ENCODE peak calls at places on chromosomes 6 and 20, in seven cellular contexts. One of them, this sample, is unnamed.
A peak's percentile ranks its signal among the peaks of the same experiment; 100 is the strongest.

GRCh38 chr6:13354331-13355042 is 26.1 kb upstream of the TBC1D7 start:
- DNase-seq in upper lobe of right lung: no peak
- DNase-seq in AG04450: peak; percentile 54
- DNase-seq in effector memory CD4-positive, alpha-beta T cell: no peak
- DNase-seq in brain microvascular endothelial cell: peak; percentile 58
- DNase-seq in tibial nerve: no peak
- DNase-seq in pancreas: no peak
- DNase-seq in this sample: peak; percentile 40

GRCh38 chr6:19705606-19706005 is 131.6 kb upstream of the ID4 start:
- DNase-seq in upper lobe of right lung: no peak
- DNase-seq in AG04450: no peak
- DNase-seq in effector memory CD4-positive, alpha-beta T cell: no peak
- DNase-seq in brain microvascular endothelial cell: no peak
- DNase-seq in tibial nerve: no peak
- DNase-seq in pancreas: no peak
- DNase-seq in this sample: no peak

GRCh38 chr20:4702562-4703280 is 19.0 kb upstream of the PRND start:
- DNase-seq in upper lobe of right lung: no peak
- DNase-seq in AG04450: no peak
- DNase-seq in effector memory CD4-positive, alpha-beta T cell: no peak
- DNase-seq in brain microvascular endothelial cell: no peak
- DNase-seq in tibial nerve: no peak
- DNase-seq in pancreas: no peak
- DNase-seq in this sample: peak; percentile 38

GRCh38 chr20:8790442-8791074 is 278.3 kb upstream of the PLCB4 start:
- DNase-seq in upper lobe of right lung: no peak
- DNase-seq in AG04450: peak; percentile 15
- DNase-seq in effector memory CD4-positive, alpha-beta T cell: no peak
- DNase-seq in brain microvascular endothelial cell: peak; percentile 61
- DNase-seq in tibial nerve: peak; percentile 42
- DNase-seq in pancreas: no peak
- DNase-seq in this sample: peak; percentile 10

GRCh38 chr6:139832906-139833305 is 458.5 kb upstream of the CITED2 start:
- DNase-seq in upper lobe of right lung: no peak
- DNase-seq in AG04450: no peak
- DNase-seq in effector memory CD4-positive, alpha-beta T cell: no peak
- DNase-seq in brain microvascular endothelial cell: no peak
- DNase-seq in tibial nerve: no peak
- DNase-seq in pancreas: no peak
- DNase-seq in this sample: no peak

GRCh38 chr20:63968136-63968927 is 1.4 kb downstream of the ZNF512B start:
- DNase-seq in upper lobe of right lung: no peak
- DNase-seq in AG04450: no peak
- DNase-seq in effector memory CD4-positive, alpha-beta T cell: no peak
- DNase-seq in brain microvascular endothelial cell: no peak
- DNase-seq in tibial nerve: no peak
- DNase-seq in pancreas: peak; percentile 66
- DNase-seq in this sample: no peak

GRCh38 chr6:79421707-79422484 is 115.3 kb downstream of the LCA5 start:
- DNase-seq in upper lobe of right lung: no peak
- DNase-seq in AG04450: peak; percentile 81
- DNase-seq in effector memory CD4-positive, alpha-beta T cell: no peak
- DNase-seq in brain microvascular endothelial cell: peak; percentile 98
- DNase-seq in tibial nerve: no peak
- DNase-seq in pancreas: no peak
- DNase-seq in this sample: peak; percentile 68

GRCh38 chr6:127879685-127880084 is 21.2 kb downstream of the THEMIS start:
- DNase-seq in upper lobe of right lung: no peak
- DNase-seq in AG04450: no peak
- DNase-seq in effector memory CD4-positive, alpha-beta T cell: no peak
- DNase-seq in brain microvascular endothelial cell: peak; percentile 7
- DNase-seq in tibial nerve: no peak
- DNase-seq in pancreas: peak; percentile 20
- DNase-seq in this sample: peak; percentile 32

GRCh38 chr20:60224914-60225313 is 266.7 kb downstream of the CDH26 start:
- DNase-seq in upper lobe of right lung: no peak
- DNase-seq in AG04450: no peak
- DNase-seq in effector memory CD4-positive, alpha-beta T cell: no peak
- DNase-seq in brain microvascular endothelial cell: no peak
- DNase-seq in tibial nerve: no peak
- DNase-seq in pancreas: no peak
- DNase-seq in this sample: peak; percentile 43

GRCh38 chr6:31158140-31158862 is at the start of gene TCF19:
- DNase-seq in upper lobe of right lung: peak; percentile 99
- DNase-seq in AG04450: peak; percentile 98
- DNase-seq in effector memory CD4-positive, alpha-beta T cell: peak; percentile 99
- DNase-seq in brain microvascular endothelial cell: peak; percentile 99
- DNase-seq in tibial nerve: peak; percentile 99
- DNase-seq in pancreas: peak; percentile 99
- DNase-seq in this sample: peak; percentile 95

GRCh38 chr20:32564921-32565734 is 20.0 kb downstream of the NOL4L start:
- DNase-seq in upper lobe of right lung: peak; percentile 82
- DNase-seq in AG04450: no peak
- DNase-seq in effector memory CD4-positive, alpha-beta T cell: no peak
- DNase-seq in brain microvascular endothelial cell: no peak
- DNase-seq in tibial nerve: peak; percentile 30
- DNase-seq in pancreas: peak; percentile 56
- DNase-seq in this sample: no peak

GRCh38 chr6:23547851-23548250 is 578.2 kb upstream of the NRSN1 start:
- DNase-seq in upper lobe of right lung: no peak
- DNase-seq in AG04450: no peak
- DNase-seq in effector memory CD4-positive, alpha-beta T cell: no peak
- DNase-seq in brain microvascular endothelial cell: no peak
- DNase-seq in tibial nerve: no peak
- DNase-seq in pancreas: no peak
- DNase-seq in this sample: no peak

GRCh38 chr20:10864076-10864672 is 190.4 kb upstream of the JAG1 start:
- DNase-seq in upper lobe of right lung: peak; percentile 73
- DNase-seq in AG04450: no peak
- DNase-seq in effector memory CD4-positive, alpha-beta T cell: no peak
- DNase-seq in brain microvascular endothelial cell: peak; percentile 12
- DNase-seq in tibial nerve: peak; percentile 23
- DNase-seq in pancreas: peak; percentile 85
- DNase-seq in this sample: peak; percentile 51

GRCh38 chr6:13259393-13259792 is 68.9 kb downstream of the TBC1D7 start:
- DNase-seq in upper lobe of right lung: no peak
- DNase-seq in AG04450: no peak
- DNase-seq in effector memory CD4-positive, alpha-beta T cell: no peak
- DNase-seq in brain microvascular endothelial cell: no peak
- DNase-seq in tibial nerve: no peak
- DNase-seq in pancreas: no peak
- DNase-seq in this sample: no peak

GRCh38 chr6:2179950-2180349 is 65.5 kb downstream of the GMDS start:
- DNase-seq in upper lobe of right lung: no peak
- DNase-seq in AG04450: no peak
- DNase-seq in effector memory CD4-positive, alpha-beta T cell: no peak
- DNase-seq in brain microvascular endothelial cell: no peak
- DNase-seq in tibial nerve: no peak
- DNase-seq in pancreas: no peak
- DNase-seq in this sample: no peak

GRCh38 chr6:38871745-38872568 is 156.8 kb downstream of the DNAH8 start:
- DNase-seq in upper lobe of right lung: no peak
- DNase-seq in AG04450: peak; percentile 1
- DNase-seq in effector memory CD4-positive, alpha-beta T cell: no peak
- DNase-seq in brain microvascular endothelial cell: peak; percentile 59
- DNase-seq in tibial nerve: peak; percentile 72
- DNase-seq in pancreas: no peak
- DNase-seq in this sample: peak; percentile 64

GRCh38 chr6:142902636-142903053 is 42.3 kb downstream of the HIVEP2 start:
- DNase-seq in upper lobe of right lung: peak; percentile 73
- DNase-seq in AG04450: peak; percentile 96
- DNase-seq in effector memory CD4-positive, alpha-beta T cell: peak; percentile 72
- DNase-seq in brain microvascular endothelial cell: peak; percentile 98
- DNase-seq in tibial nerve: peak; percentile 39
- DNase-seq in pancreas: no peak
- DNase-seq in this sample: peak; percentile 95

GRCh38 chr6:133083248-133083967 is 157.7 kb upstream of the EYA4 start:
- DNase-seq in upper lobe of right lung: no peak
- DNase-seq in AG04450: no peak
- DNase-seq in effector memory CD4-positive, alpha-beta T cell: no peak
- DNase-seq in brain microvascular endothelial cell: no peak
- DNase-seq in tibial nerve: no peak
- DNase-seq in pancreas: no peak
- DNase-seq in this sample: no peak

GRCh38 chr6:143397229-143398222 is 53.0 kb downstream of the ADAT2 start:
- DNase-seq in upper lobe of right lung: peak; percentile 86
- DNase-seq in AG04450: peak; percentile 2
- DNase-seq in effector memory CD4-positive, alpha-beta T cell: peak; percentile 52
- DNase-seq in brain microvascular endothelial cell: peak; percentile 66
- DNase-seq in tibial nerve: peak; percentile 14
- DNase-seq in pancreas: no peak
- DNase-seq in this sample: peak; percentile 87

GRCh38 chr6:166769648-166770047 is 142.6 kb upstream of the RPS6KA2 start:
- DNase-seq in upper lobe of right lung: no peak
- DNase-seq in AG04450: no peak
- DNase-seq in effector memory CD4-positive, alpha-beta T cell: no peak
- DNase-seq in brain microvascular endothelial cell: no peak
- DNase-seq in tibial nerve: no peak
- DNase-seq in pancreas: no peak
- DNase-seq in this sample: no peak

GRCh38 chr6:14775528-14775927 is 470.3 kb upstream of the JARID2 start:
- DNase-seq in upper lobe of right lung: no peak
- DNase-seq in AG04450: no peak
- DNase-seq in effector memory CD4-positive, alpha-beta T cell: no peak
- DNase-seq in brain microvascular endothelial cell: no peak
- DNase-seq in tibial nerve: no peak
- DNase-seq in pancreas: no peak
- DNase-seq in this sample: no peak

DNA sequence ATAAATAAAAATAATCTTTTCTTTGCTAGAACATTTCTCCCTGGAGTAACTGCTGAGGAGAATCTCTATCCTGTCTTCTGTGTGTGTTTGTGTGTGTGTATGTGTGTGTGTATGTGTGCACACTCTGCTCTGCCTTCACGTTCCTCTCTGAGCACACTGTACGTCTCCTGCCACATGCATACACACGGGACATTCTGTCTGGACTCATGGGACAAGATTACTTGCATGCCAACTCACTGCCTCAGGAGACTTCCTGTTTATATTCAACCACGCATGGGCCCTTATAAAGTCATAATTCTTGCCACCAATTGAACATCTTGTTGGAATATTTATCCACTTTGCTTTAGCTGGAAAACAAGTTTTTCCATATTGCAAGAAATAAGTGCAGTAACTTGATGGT is 930.6 kb downstream of the KIF16B start:
- DNase-seq in upper lobe of right lung: no peak
- DNase-seq in AG04450: no peak
- DNase-seq in effector memory CD4-positive, alpha-beta T cell: no peak
- DNase-seq in brain microvascular endothelial cell: peak; percentile 56
- DNase-seq in tibial nerve: no peak
- DNase-seq in pancreas: no peak
- DNase-seq in this sample: no peak
- H3K4me3 ChIP-seq in upper lobe of right lung: no peak overlapping the region
- H3K4me3 ChIP-seq in AG04450: no peak overlapping the region
- H3K4me3 ChIP-seq in effector memory CD4-positive, alpha-beta T cell: no peak overlapping the region
- H3K4me3 ChIP-seq in brain microvascular endothelial cell: no peak overlapping the region
- H3K4me3 ChIP-seq in tibial nerve: no peak overlapping the region
- H3K4me3 ChIP-seq in pancreas: no peak overlapping the region
- H3K4me3 ChIP-seq in this sample: no peak overlapping the region

DNA sequence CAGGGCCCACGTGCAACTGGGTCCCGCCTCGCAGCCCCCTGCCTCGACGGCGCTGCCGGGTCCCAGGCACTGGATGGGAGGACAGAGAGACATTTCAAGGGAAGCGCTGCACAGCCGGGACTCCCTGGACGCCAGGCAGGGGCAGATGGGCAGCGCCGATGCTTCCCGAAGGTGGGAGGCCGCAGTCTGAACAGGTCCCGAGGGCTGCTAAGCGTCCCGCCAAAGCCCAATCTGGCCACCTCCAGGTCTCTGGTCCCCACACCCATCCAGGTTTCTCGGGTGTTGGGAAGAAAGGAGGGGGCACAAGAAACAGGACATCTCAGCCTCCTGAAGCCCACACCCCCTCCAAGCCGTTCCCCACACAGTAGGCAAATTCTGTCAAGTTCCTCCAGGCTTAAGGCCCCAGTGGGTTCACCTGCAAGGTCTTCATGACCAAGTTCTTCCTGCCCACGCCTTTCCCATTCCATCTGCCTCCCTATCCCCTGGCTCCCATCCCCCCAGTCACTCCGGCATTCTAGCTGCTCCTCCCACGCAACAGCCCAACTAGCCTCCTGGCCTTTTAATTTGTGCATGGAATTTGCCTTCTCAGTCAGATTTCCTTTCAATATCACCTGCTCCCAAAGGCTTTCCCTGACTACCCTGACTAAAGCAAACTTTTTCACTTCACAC is 5.4 kb upstream of the CPXM1 start:
- DNase-seq in upper lobe of right lung: no peak
- DNase-seq in AG04450: no peak
- DNase-seq in effector memory CD4-positive, alpha-beta T cell: no peak
- DNase-seq in brain microvascular endothelial cell: no peak
- DNase-seq in tibial nerve: no peak
- DNase-seq in pancreas: peak; percentile 68
- DNase-seq in this sample: no peak
- H3K27me3 ChIP-seq in upper lobe of right lung: peaks cover 79% of the 10 kb centered on the region
- H3K27me3 ChIP-seq in AG04450: peaks cover 55% of the 10 kb centered on the region
- H3K27me3 ChIP-seq in effector memory CD4-positive, alpha-beta T cell: peaks cover 13% of the 10 kb centered on the region
- H3K27me3 ChIP-seq in brain microvascular endothelial cell: peaks cover 53% of the 10 kb centered on the region
- H3K27me3 ChIP-seq in tibial nerve: no peaks in the 10 kb centered on the region
- H3K27me3 ChIP-seq in pancreas: peaks cover 10% of the 10 kb centered on the region
- H3K27me3 ChIP-seq in this sample: peaks cover 7% of the 10 kb centered on the region

GRCh38 chr6:90494067-90494773 is 92.7 kb downstream of the MAP3K7 start:
- DNase-seq in upper lobe of right lung: no peak
- DNase-seq in AG04450: no peak
- DNase-seq in effector memory CD4-positive, alpha-beta T cell: no peak
- DNase-seq in brain microvascular endothelial cell: no peak
- DNase-seq in tibial nerve: no peak
- DNase-seq in pancreas: no peak
- DNase-seq in this sample: no peak
- H3K4me3 ChIP-seq in upper lobe of right lung: no peak overlapping the region
- H3K4me3 ChIP-seq in AG04450: no peak overlapping the region
- H3K4me3 ChIP-seq in effector memory CD4-positive, alpha-beta T cell: no peak overlapping the region
- H3K4me3 ChIP-seq in brain microvascular endothelial cell: no peak overlapping the region
- H3K4me3 ChIP-seq in tibial nerve: no peak overlapping the region
- H3K4me3 ChIP-seq in pancreas: no peak overlapping the region
- H3K4me3 ChIP-seq in this sample: no peak overlapping the region

GRCh38 chr20:2279245-2279779 is 16.5 kb upstream of the TGM3 start:
- DNase-seq in upper lobe of right lung: no peak
- DNase-seq in AG04450: no peak
- DNase-seq in effector memory CD4-positive, alpha-beta T cell: no peak
- DNase-seq in brain microvascular endothelial cell: no peak
- DNase-seq in tibial nerve: no peak
- DNase-seq in pancreas: no peak
- DNase-seq in this sample: no peak

GRCh38 chr20:2283706-2284423 is 11.9 kb upstream of the TGM3 start:
- DNase-seq in upper lobe of right lung: no peak
- DNase-seq in AG04450: no peak
- DNase-seq in effector memory CD4-positive, alpha-beta T cell: no peak
- DNase-seq in brain microvascular endothelial cell: no peak
- DNase-seq in tibial nerve: no peak
- DNase-seq in pancreas: no peak
- DNase-seq in this sample: peak; percentile 53

GRCh38 chr20:2280083-2280482 is 15.7 kb upstream of the TGM3 start:
- DNase-seq in upper lobe of right lung: no peak
- DNase-seq in AG04450: no peak
- DNase-seq in effector memory CD4-positive, alpha-beta T cell: no peak
- DNase-seq in brain microvascular endothelial cell: no peak
- DNase-seq in tibial nerve: no peak
- DNase-seq in pancreas: no peak
- DNase-seq in this sample: no peak

GRCh38 chr20:2281563-2281962 is 14.2 kb upstream of the TGM3 start:
- DNase-seq in upper lobe of right lung: no peak
- DNase-seq in AG04450: no peak
- DNase-seq in effector memory CD4-positive, alpha-beta T cell: no peak
- DNase-seq in brain microvascular endothelial cell: no peak
- DNase-seq in tibial nerve: no peak
- DNase-seq in pancreas: no peak
- DNase-seq in this sample: no peak

GRCh38 chr20:2282181-2282580 is 13.6 kb upstream of the TGM3 start:
- DNase-seq in upper lobe of right lung: no peak
- DNase-seq in AG04450: no peak
- DNase-seq in effector memory CD4-positive, alpha-beta T cell: no peak
- DNase-seq in brain microvascular endothelial cell: no peak
- DNase-seq in tibial nerve: no peak
- DNase-seq in pancreas: no peak
- DNase-seq in this sample: no peak
- H3K27me3 ChIP-seq in upper lobe of right lung: no peaks in the 10 kb centered on the region
- H3K27me3 ChIP-seq in AG04450: peaks cover 3% of the 10 kb centered on the region
- H3K27me3 ChIP-seq in effector memory CD4-positive, alpha-beta T cell: no peaks in the 10 kb centered on the region
- H3K27me3 ChIP-seq in brain microvascular endothelial cell: no peaks in the 10 kb centered on the region
- H3K27me3 ChIP-seq in tibial nerve: no peaks in the 10 kb centered on the region
- H3K27me3 ChIP-seq in pancreas: no peaks in the 10 kb centered on the region
- H3K27me3 ChIP-seq in this sample: no peaks in the 10 kb centered on the region